ENCODE peak calls at places on chromosomes 3 and 15, in eight cellular contexts. T is testis, L is brain microvascular endothelial cell, K is lung, R is fibroblast of pulmonary artery, M is OCI-LY7, D is kidney epithelial cell, B is cardiac fibroblast. H is an unnamed sample.

GRCh38 chr15:60356832-60357231 is 41.0 kb downstream of the ANXA2 start:
- DNase-seq in B (no peak), K (no peak), R (no peak), M (no peak), L (no peak), D (no peak), T (no peak), H (no peak)

GRCh38 chr3:168094877-168095610 is 680 bp downstream of the GOLIM4 start:
- DNase-seq in B (peak; percentile 65), T (peak; percentile 50), R (peak; percentile 71), M (peak; percentile 89), L (peak; percentile 74), D (no peak), K (peak; percentile 59), H (no peak)

GRCh38 chr15:80093854-80094418 is 34.5 kb downstream of the ZFAND6 start:
- DNase-seq in M (no peak), D (no peak), B (peak; percentile 36), T (peak; percentile 62), R (peak; percentile 49), L (no peak), K (peak; percentile 34), H (no peak)

GRCh38 chr3:23968467-23969184 is 23.5 kb downstream of the NR1D2 start:
- DNase-seq in K (no peak), M (no peak), R (peak; percentile 37), L (no peak), D (no peak), T (no peak), B (peak; percentile 29), H (no peak)

GRCh38 chr15:58839485-58839884 is 68.4 kb downstream of the MINDY2 start:
- DNase-seq in R (peak; percentile 31), B (peak; percentile 27), T (no peak), M (peak; percentile 27), K (no peak), D (no peak), L (no peak), H (no peak)

GRCh38 chr15:89880727-89881126 is 13.1 kb downstream of the AP3S2 start:
- DNase-seq in T (no peak), K (no peak), D (no peak), L (no peak), M (no peak), B (no peak), R (no peak), H (no peak)

GRCh38 chr3:183148056-183148455 is 14.5 kb downstream of the LAMP3 start:
- DNase-seq in T (no peak), D (no peak), R (peak; percentile 77), B (peak; percentile 65), M (no peak), L (peak; percentile 47), K (no peak), H (peak; percentile 31)

GRCh38 chr3:34782876-34783275 is 856.4 kb upstream of the ARPP21 start:
- DNase-seq in M (no peak), D (no peak), L (no peak), K (no peak), T (no peak), R (no peak), B (no peak), H (no peak)

GRCh38 chr3:54837964-54838363 is 89.9 kb downstream of the LRTM1 start:
- DNase-seq in T (no peak), M (peak; percentile 10), L (peak; percentile 8), K (no peak), D (no peak), B (no peak), R (peak; percentile 18), H (no peak)

GRCh38 chr3:141306922-141307321 is 61.4 kb upstream of the ZBTB38 start:
- DNase-seq in R (no peak), M (no peak), D (no peak), L (no peak), K (no peak), B (no peak), T (no peak), H (no peak)

DNA sequence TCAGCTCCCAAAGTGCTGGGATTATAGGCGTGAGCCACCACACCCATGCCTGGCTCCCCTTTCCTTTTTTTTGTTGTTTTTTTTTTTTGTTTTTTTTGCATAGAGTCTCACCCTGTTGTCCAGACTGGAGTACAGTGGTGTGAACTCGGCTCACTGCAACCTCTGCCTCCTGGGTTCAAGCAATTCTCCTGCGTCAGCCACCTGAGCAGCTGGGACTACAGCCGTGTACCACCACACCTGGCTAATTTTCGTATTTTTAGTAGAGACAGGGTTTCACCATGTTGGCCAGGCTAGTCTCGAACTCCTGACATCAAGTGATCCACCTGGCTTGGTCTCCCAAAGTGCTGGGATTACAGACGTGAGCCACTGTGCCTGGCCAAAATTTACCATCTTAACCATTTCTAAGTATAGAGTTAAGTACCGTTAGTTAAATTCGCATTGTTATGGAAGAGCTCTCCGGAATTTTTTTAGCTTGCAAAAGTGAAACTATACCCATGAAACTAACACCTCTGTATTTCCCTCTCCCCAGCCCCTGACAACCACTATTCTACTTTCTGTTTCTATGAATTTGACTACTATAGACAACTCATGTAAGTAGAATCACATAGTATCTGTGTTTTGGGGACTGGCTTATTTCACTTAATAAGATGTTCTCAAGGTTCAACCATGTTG is 70.9 kb upstream of the C15orf39 start:
- DNase-seq in D (no peak), K (no peak), T (no peak), M (peak; percentile 40), B (no peak), L (no peak), R (no peak), H (no peak)
- TF ChIP-seq CTCF in D (no peak), K (no peak), T (no peak), M (no peak), B (no peak), L (no peak), R (no peak), H (no peak)

DNA sequence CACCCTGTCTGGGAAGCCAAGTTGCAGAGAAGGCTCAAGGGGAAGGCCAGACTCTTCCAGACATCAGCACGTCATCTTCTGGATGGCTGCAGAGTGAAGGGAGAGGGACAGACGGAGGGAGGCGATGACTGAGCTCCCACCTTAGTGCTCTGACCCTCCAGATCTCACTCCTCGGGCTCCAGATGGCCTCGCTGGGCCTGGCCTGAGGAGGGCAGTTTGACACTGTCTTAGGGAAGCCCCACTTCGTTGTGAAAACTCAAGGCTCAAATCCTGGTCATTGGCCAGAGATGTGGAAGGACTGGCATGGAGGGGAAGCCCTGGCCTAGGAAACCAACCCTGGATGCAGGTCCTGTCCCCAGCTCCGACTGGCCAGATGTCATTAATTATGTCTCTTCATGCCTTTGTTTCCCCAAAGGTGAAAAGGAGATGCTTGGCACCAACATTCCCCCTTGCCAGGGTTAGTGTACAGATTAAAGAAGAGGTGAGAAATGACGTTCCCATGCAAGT is 70.4 kb downstream of the ADCY5 start:
- DNase-seq in D (no peak), R (no peak), B (no peak), L (no peak), M (no peak), K (no peak), T (no peak), H (no peak)
- TF ChIP-seq CTCF in D (no peak), R (no peak), B (no peak), L (no peak), M (no peak), K (no peak), T (no peak), H (no peak)

DNA sequence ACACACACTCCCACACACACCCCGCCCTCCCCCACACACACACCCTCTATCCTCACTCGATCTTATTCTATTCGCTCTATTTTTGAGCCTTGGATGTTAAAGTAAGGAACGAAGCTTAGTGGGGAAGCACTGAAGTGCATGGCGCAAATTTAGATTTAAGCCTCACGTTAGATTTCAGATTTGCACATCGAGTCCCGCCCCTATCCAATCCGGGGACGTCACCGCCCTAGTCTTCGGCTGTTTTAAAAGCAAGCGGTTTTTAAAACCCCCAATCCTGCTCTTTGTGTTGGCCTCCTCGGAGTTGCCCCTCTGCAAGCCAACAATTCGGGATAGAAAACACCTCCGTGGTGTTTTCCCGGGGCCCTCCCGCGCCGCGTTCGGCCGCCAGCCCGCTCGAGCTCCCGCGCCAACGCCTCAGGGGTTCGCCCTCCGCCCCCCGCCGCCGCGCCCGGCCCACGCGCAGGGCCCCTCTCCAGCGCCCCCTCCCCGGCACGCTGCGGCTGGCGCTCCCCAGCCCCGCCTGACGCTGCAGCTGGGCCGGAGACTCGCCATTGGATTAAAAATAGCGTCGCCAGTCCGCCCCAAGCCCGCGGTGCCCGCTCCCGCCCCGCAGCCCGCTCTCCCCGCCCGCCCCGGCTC is at the start of gene USP13:
- DNase-seq in D (no peak), T (peak; percentile 69), R (peak; percentile 86), B (peak; percentile 83), K (peak; percentile 58), M (peak; percentile 91), L (peak; percentile 73), H (no peak)
- TF ChIP-seq CTCF in D (no peak), T (no peak), R (no peak), B (no peak), K (no peak), M (peak; percentile 7), L (peak; percentile 5), H (no peak)

GRCh38 chr15:70879386-70879785 is 12.8 kb downstream of the THAP10 start:
- DNase-seq in L (no peak), R (peak; percentile 46), M (no peak), K (no peak), D (no peak), T (no peak), B (peak; percentile 52), H (no peak)

GRCh38 chr15:70876683-70877082 is 15.6 kb downstream of the THAP10 start:
- DNase-seq in M (no peak), T (no peak), R (no peak), B (no peak), K (no peak), L (no peak), D (no peak), H (no peak)

GRCh38 chr15:70876011-70876410 is 16.2 kb downstream of the THAP10 start:
- DNase-seq in B (no peak), D (no peak), M (no peak), L (no peak), K (no peak), T (no peak), R (no peak), H (no peak)

GRCh38 chr15:70873232-70874054 is 18.8 kb downstream of the THAP10 start:
- DNase-seq in L (no peak), D (no peak), K (no peak), T (no peak), B (no peak), R (no peak), M (no peak), H (no peak)

GRCh38 chr15:70875001-70875782 is 17.0 kb downstream of the THAP10 start:
- DNase-seq in D (no peak), L (no peak), K (no peak), M (no peak), B (peak; percentile 76), R (peak; percentile 73), T (no peak), H (no peak)
- TF ChIP-seq CTCF in D (peak; percentile 61), L (peak; percentile 74), K (peak; percentile 27), M (no peak), B (peak; percentile 71), R (peak; percentile 76), T (peak; percentile 43), H (peak; percentile 68)